ENCODE peak calls at places on chromosomes 16 and 17, in five cellular contexts. G, Z, C, P and F are unnamed samples.

GRCh38 chr17:1447061-1447460 is 9.0 kb downstream of the CRK start:
- DNase-seq in G (no peak), Z (no peak), C (no peak), P (no peak), F (no peak)

GRCh38 chr17:9408381-9408780 is 167.2 kb downstream of the STX8 start:
- DNase-seq in G (peak; percentile 40), Z (peak; percentile 48), C (no peak), P (no peak), F (no peak)

GRCh38 chr17:64572682-64573154 is 65.9 kb downstream of the CEP95 start:
- DNase-seq in G (peak; percentile 70), Z (peak; percentile 87), C (no peak), P (no peak), F (no peak)

GRCh38 chr17:57676543-57676942 is 68.6 kb downstream of the CCDC182 start:
- DNase-seq in G (no peak), Z (no peak), C (no peak), P (no peak), F (no peak)

GRCh38 chr17:48522031-48522593 is 8.7 kb downstream of the HOXB1 start:
- DNase-seq in G (peak; percentile 83), Z (no peak), C (no peak), P (peak; percentile 35), F (no peak)

GRCh38 chr17:145671-146541 is 8.5 kb downstream of the SCGB1C2 start:
- DNase-seq in G (no peak), Z (no peak), C (no peak), P (no peak), F (no peak)

GRCh38 chr16:48347980-48348379 is 37.2 kb downstream of the SIAH1 start:
- DNase-seq in G (no peak), Z (no peak), C (peak; percentile 50), P (no peak), F (no peak)

GRCh38 chr17:16491703-16492612 is at the start of gene LRRC75A:
- DNase-seq in G (peak; percentile 45), Z (peak; percentile 73), C (peak; percentile 92), P (peak; percentile 55), F (peak; percentile 83)

DNA sequence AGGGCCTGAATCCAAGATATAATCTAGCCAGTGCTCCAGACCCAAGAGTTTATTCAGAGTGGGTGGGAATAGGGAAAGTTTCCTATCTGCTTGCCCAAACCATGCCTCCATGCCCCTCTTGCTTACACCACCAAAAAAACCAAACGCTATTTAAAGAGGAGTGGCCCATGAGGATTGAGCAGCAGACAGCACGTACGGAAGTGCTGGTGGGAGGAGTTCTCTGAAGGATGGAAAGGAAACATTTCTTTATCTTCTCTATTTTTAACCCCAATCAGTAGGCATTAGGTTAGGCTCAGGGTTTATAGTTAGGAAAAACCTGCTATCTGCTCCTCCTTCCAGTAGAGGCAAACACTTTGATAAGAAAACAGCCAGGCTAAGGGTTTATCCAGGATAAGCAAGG is 235.3 kb downstream of the ZFHX3 start:
- DNase-seq in G (no peak), Z (no peak), C (no peak), P (no peak), F (no peak)
- H3K4me2 ChIP-seq in G (no peak overlapping the region), Z (no peak overlapping the region), C (no peak overlapping the region), P (no peak overlapping the region), F (no peak overlapping the region)

GRCh38 chr17:43543771-43544575 is 2.2 kb downstream of the ETV4 start:
- DNase-seq in G (peak; percentile 54), Z (no peak), C (no peak), P (peak; percentile 16), F (no peak)

GRCh38 chr17:43543300-43543699 is 2.8 kb downstream of the ETV4 start:
- DNase-seq in G (peak; percentile 30), Z (no peak), C (no peak), P (no peak), F (no peak)

GRCh38 chr17:43547189-43547550 is 1.0 kb upstream of the ETV4 start:
- DNase-seq in G (no peak), Z (no peak), C (no peak), P (no peak), F (no peak)

GRCh38 chr17:43546317-43547188 is at the start of gene ETV4:
- DNase-seq in G (peak; percentile 97), Z (peak; percentile 95), C (peak; percentile 97), P (peak; percentile 96), F (peak; percentile 95)

GRCh38 chr17:43545383-43545632 is 832 bp downstream of the ETV4 start:
- DNase-seq in G (no peak), Z (peak; percentile 55), C (no peak), P (no peak), F (no peak)
- H3K27ac ChIP-seq in G (peak overlapping the region; percentile 94), Z (no peak overlapping the region), C (peak overlapping the region; percentile 95), P (peak overlapping the region; percentile 94), F (peak overlapping the region; percentile 72)

GRCh38 chr16:69858196-69859104 is 92.7 kb upstream of the CLEC18A start:
- DNase-seq in G (no peak), Z (no peak), C (no peak), P (no peak), F (no peak)

GRCh38 chr16:69853481-69853880 is 91.3 kb downstream of the WWP2 start:
- DNase-seq in G (no peak), Z (no peak), C (no peak), P (no peak), F (no peak)

GRCh38 chr16:69859105-69859969 is 91.8 kb upstream of the CLEC18A start:
- DNase-seq in G (peak; percentile 41), Z (no peak), C (peak; percentile 36), P (no peak), F (peak; percentile 68)

GRCh38 chr16:69852815-69853214 is 90.7 kb downstream of the WWP2 start:
- DNase-seq in G (no peak), Z (no peak), C (no peak), P (no peak), F (no peak)

DNA sequence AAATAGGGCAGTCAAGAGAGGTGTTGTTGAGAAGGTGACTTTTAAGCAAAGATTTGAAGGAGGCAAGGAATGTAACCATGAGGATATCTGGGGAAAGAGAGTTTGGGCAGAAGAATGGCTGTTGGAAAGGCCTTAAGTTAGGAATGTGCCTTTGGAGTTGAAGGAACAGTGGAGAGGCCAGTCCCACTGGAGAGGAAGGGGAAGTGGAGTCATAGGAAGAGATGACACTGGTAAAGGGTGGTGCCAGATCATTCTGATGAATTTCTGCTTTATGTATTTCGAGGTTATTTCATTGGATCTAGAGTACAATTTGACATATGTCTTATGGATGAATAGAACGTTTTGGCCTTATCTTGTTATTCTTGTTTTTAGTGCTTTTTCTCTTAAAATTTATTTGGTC is 93.5 kb downstream of the WWP2 start:
- DNase-seq in G (no peak), Z (no peak), C (no peak), P (no peak), F (no peak)
- H3K9me2 ChIP-seq in G (no peaks in the 10 kb centered on the region), Z (no peaks in the 10 kb centered on the region), C (no peaks in the 10 kb centered on the region), P (no peaks in the 10 kb centered on the region), F (no peaks in the 10 kb centered on the region)

GRCh38 chr16:64317601-64318000 is 804.3 kb downstream of the CDH11 start:
- DNase-seq in G (no peak), Z (no peak), C (no peak), P (no peak), F (no peak)

GRCh38 chr16:64321066-64321465 is 800.8 kb downstream of the CDH11 start:
- DNase-seq in G (no peak), Z (no peak), C (no peak), P (no peak), F (no peak)

DNA sequence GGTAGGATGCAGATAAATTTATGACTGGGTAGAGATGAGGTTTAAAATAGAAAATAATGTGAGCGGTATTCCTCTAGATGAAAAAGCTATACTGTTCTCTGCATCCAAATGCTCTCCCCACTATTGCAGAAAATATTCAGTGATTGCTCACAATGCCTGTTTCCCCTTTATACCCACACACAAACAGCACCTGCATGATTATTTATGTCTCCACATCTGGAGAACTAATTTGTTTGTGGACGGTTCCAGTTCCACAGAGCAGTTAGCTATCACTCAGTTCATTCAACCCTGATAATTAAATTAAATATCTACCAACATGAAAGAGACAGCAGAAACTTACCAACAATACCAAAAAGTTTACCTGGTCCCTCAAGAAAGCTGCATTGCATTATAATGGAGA is 800.0 kb downstream of the CDH11 start:
- DNase-seq in G (no peak), Z (no peak), C (no peak), P (no peak), F (no peak)
- H3K4me2 ChIP-seq in G (no peak overlapping the region), Z (no peak overlapping the region), C (no peak overlapping the region), P (no peak overlapping the region), F (no peak overlapping the region)

GRCh38 chr17:77399319-77399959 is 258.7 kb downstream of the SEC14L1 start:
- DNase-seq in G (no peak), Z (no peak), C (no peak), P (no peak), F (no peak)
- H3K27ac ChIP-seq in G (no peak overlapping the region), Z (peak overlapping the region; percentile 31), C (no peak overlapping the region), P (no peak overlapping the region), F (no peak overlapping the region)

GRCh38 chr17:42679492-42680330 is 1.9 kb downstream of the CCR10 start:
- DNase-seq in G (peak; percentile 70), Z (peak; percentile 90), C (peak; percentile 86), P (peak; percentile 82), F (peak; percentile 91)
- H3K9me2 ChIP-seq in G (no peaks in the 10 kb centered on the region), Z (no peaks in the 10 kb centered on the region), C (no peaks in the 10 kb centered on the region), P (no peaks in the 10 kb centered on the region), F (no peaks in the 10 kb centered on the region)

GRCh38 chr16:88737298-88738166 is 31.2 kb downstream of the CTU2 start:
- DNase-seq in G (peak; percentile 68), Z (peak; percentile 80), C (peak; percentile 94), P (peak; percentile 84), F (peak; percentile 75)
- H3K4me2 ChIP-seq in G (no peak overlapping the region), Z (no peak overlapping the region), C (no peak overlapping the region), P (no peak overlapping the region), F (no peak overlapping the region)

GRCh38 chr17:31888124-31888523 is 13.4 kb downstream of the UTP6 start:
- DNase-seq in G (no peak), Z (no peak), C (no peak), P (no peak), F (no peak)
- H3K27ac ChIP-seq in G (no peak overlapping the region), Z (no peak overlapping the region), C (no peak overlapping the region), P (no peak overlapping the region), F (no peak overlapping the region)

DNA sequence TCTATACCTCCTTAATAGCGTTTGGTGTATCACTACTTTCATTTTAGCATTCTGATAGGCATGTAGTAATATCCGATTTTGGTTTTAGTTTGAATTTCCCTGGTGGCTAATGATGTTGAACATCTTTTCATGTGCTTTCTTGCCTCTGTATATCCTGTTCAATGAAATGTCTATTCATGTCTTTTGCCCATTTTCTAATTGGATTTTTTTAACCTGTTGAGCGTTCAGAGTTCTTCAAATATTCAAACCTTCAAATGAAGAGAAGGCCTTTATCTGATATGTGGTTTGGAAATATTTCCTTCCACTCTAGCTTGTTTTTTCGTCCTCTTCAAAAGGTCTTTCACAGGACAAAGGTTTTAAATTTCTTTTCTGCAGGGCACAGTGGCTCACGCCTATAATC is 2.4 kb upstream of the NME1 start:
- DNase-seq in G (no peak), Z (no peak), C (no peak), P (no peak), F (no peak)
- H3K9me2 ChIP-seq in G (no peaks in the 10 kb centered on the region), Z (no peaks in the 10 kb centered on the region), C (no peaks in the 10 kb centered on the region), P (no peaks in the 10 kb centered on the region), F (no peaks in the 10 kb centered on the region)

GRCh38 chr17:82552580-82552979 is 33.0 kb downstream of the FOXK2 start:
- DNase-seq in G (no peak), Z (no peak), C (no peak), P (no peak), F (no peak)

GRCh38 chr17:82553210-82553930 is 33.8 kb downstream of the FOXK2 start:
- DNase-seq in G (no peak), Z (no peak), C (no peak), P (no peak), F (no peak)

GRCh38 chr17:82548681-82549303 is 29.3 kb downstream of the FOXK2 start:
- DNase-seq in G (peak; percentile 25), Z (no peak), C (peak; percentile 26), P (no peak), F (no peak)

GRCh38 chr17:82547981-82548380 is 28.4 kb downstream of the FOXK2 start:
- DNase-seq in G (no peak), Z (no peak), C (no peak), P (no peak), F (no peak)

GRCh38 chr17:82551779-82552457 is 32.4 kb downstream of the FOXK2 start:
- DNase-seq in G (peak; percentile 77), Z (peak; percentile 84), C (peak; percentile 85), P (peak; percentile 76), F (peak; percentile 79)
- H3K4me2 ChIP-seq in G (no peak overlapping the region), Z (no peak overlapping the region), C (no peak overlapping the region), P (no peak overlapping the region), F (no peak overlapping the region)